ENCODE peak calls at places on chromosomes 5 and 9, in six cellular contexts. One of them, this sample, is unnamed.

GRCh38 chr9:121217609-121218292 is 16.1 kb upstream of the RAB14 start:
- DNase-seq in GM12878: peak; percentile 50
- DNase-seq in HepG2: no peak
- DNase-seq in A549: no peak
- DNase-seq in K562: peak; percentile 48
- DNase-seq in endothelial cell of umbilical vein: no peak
- DNase-seq in this sample: peak; percentile 51

GRCh38 chr9:120839146-120839545 is 3.6 kb downstream of the PSMD5 start:
- DNase-seq in GM12878: no peak
- DNase-seq in HepG2: no peak
- DNase-seq in A549: no peak
- DNase-seq in K562: no peak
- DNase-seq in endothelial cell of umbilical vein: no peak
- DNase-seq in this sample: no peak

GRCh38 chr5:50325237-50325832 is 115.8 kb downstream of the EMB start:
- DNase-seq in GM12878: no peak
- DNase-seq in HepG2: no peak
- DNase-seq in A549: no peak
- DNase-seq in K562: peak; percentile 37
- DNase-seq in endothelial cell of umbilical vein: peak; percentile 19
- DNase-seq in this sample: peak; percentile 57

GRCh38 chr5:56003179-56003578 is 8.4 kb upstream of the IL6ST start:
- DNase-seq in GM12878: no peak
- DNase-seq in HepG2: peak; percentile 90
- DNase-seq in A549: peak; percentile 84
- DNase-seq in K562: no peak
- DNase-seq in endothelial cell of umbilical vein: no peak
- DNase-seq in this sample: no peak

GRCh38 chr5:143214890-143215289 is 188.6 kb downstream of the NR3C1 start:
- DNase-seq in GM12878: no peak
- DNase-seq in HepG2: no peak
- DNase-seq in A549: no peak
- DNase-seq in K562: no peak
- DNase-seq in endothelial cell of umbilical vein: no peak
- DNase-seq in this sample: no peak

GRCh38 chr5:61409568-61409967 is 77.5 kb downstream of the ZSWIM6 start:
- DNase-seq in GM12878: no peak
- DNase-seq in HepG2: peak; percentile 50
- DNase-seq in A549: peak; percentile 77
- DNase-seq in K562: peak; percentile 18
- DNase-seq in endothelial cell of umbilical vein: peak; percentile 82
- DNase-seq in this sample: no peak

GRCh38 chr5:172710695-172711094 is 60.3 kb downstream of the DUSP1 start:
- DNase-seq in GM12878: no peak
- DNase-seq in HepG2: no peak
- DNase-seq in A549: no peak
- DNase-seq in K562: no peak
- DNase-seq in endothelial cell of umbilical vein: no peak
- DNase-seq in this sample: no peak

GRCh38 chr9:116897181-116897580 is 210.1 kb downstream of the TRIM32 start:
- DNase-seq in GM12878: no peak
- DNase-seq in HepG2: no peak
- DNase-seq in A549: no peak
- DNase-seq in K562: no peak
- DNase-seq in endothelial cell of umbilical vein: no peak
- DNase-seq in this sample: no peak

GRCh38 chr9:111621895-111622480 is 9.1 kb upstream of the DNAJC25 start:
- DNase-seq in GM12878: no peak
- DNase-seq in HepG2: peak; percentile 47
- DNase-seq in A549: peak; percentile 49
- DNase-seq in K562: peak; percentile 37
- DNase-seq in endothelial cell of umbilical vein: peak; percentile 68
- DNase-seq in this sample: peak; percentile 32

GRCh38 chr9:27614551-27614950 is 41.3 kb upstream of the C9orf72 start:
- DNase-seq in GM12878: no peak
- DNase-seq in HepG2: no peak
- DNase-seq in A549: no peak
- DNase-seq in K562: no peak
- DNase-seq in endothelial cell of umbilical vein: no peak
- DNase-seq in this sample: no peak

GRCh38 chr5:55324815-55325418 is 17.1 kb downstream of the MTREX start:
- DNase-seq in GM12878: no peak
- DNase-seq in HepG2: peak; percentile 49
- DNase-seq in A549: peak; percentile 46
- DNase-seq in K562: peak; percentile 36
- DNase-seq in endothelial cell of umbilical vein: peak; percentile 67
- DNase-seq in this sample: peak; percentile 55

GRCh38 chr9:1458503-1458902 is 408.3 kb downstream of the DMRT2 start:
- DNase-seq in GM12878: no peak
- DNase-seq in HepG2: no peak
- DNase-seq in A549: no peak
- DNase-seq in K562: no peak
- DNase-seq in endothelial cell of umbilical vein: no peak
- DNase-seq in this sample: peak; percentile 67

GRCh38 chr5:5666389-5666788 is 243.9 kb downstream of the ICE1 start:
- DNase-seq in GM12878: no peak
- DNase-seq in HepG2: no peak
- DNase-seq in A549: no peak
- DNase-seq in K562: no peak
- DNase-seq in endothelial cell of umbilical vein: no peak
- DNase-seq in this sample: no peak

GRCh38 chr9:21070171-21070571 is 7.6 kb downstream of the IFNB1 start:
- DNase-seq in GM12878: no peak
- DNase-seq in HepG2: no peak
- DNase-seq in A549: peak; percentile 48
- DNase-seq in K562: no peak
- DNase-seq in endothelial cell of umbilical vein: peak; percentile 97
- DNase-seq in this sample: peak; percentile 65

GRCh38 chr5:13816126-13816525 is 128.4 kb downstream of the DNAH5 start:
- DNase-seq in GM12878: no peak
- DNase-seq in HepG2: no peak
- DNase-seq in A549: no peak
- DNase-seq in K562: no peak
- DNase-seq in endothelial cell of umbilical vein: no peak
- DNase-seq in this sample: no peak

GRCh38 chr9:87256973-87257372 is 240.7 kb upstream of the DAPK1 start:
- DNase-seq in GM12878: no peak
- DNase-seq in HepG2: no peak
- DNase-seq in A549: no peak
- DNase-seq in K562: no peak
- DNase-seq in endothelial cell of umbilical vein: no peak
- DNase-seq in this sample: no peak
- TF ChIP-seq MYC in GM12878: no peak
- TF ChIP-seq MYC in HepG2: no peak
- TF ChIP-seq MYC in A549: no peak
- TF ChIP-seq MYC in K562: no peak
- TF ChIP-seq MYC in endothelial cell of umbilical vein: no peak
- TF ChIP-seq MYC in this sample: no peak

GRCh38 chr9:84785766-84786547 is 116.4 kb downstream of the NTRK2 start:
- DNase-seq in GM12878: no peak
- DNase-seq in HepG2: no peak
- DNase-seq in A549: no peak
- DNase-seq in K562: no peak
- DNase-seq in endothelial cell of umbilical vein: no peak
- DNase-seq in this sample: no peak

GRCh38 chr9:84791608-84792007 is 122.1 kb downstream of the NTRK2 start:
- DNase-seq in GM12878: no peak
- DNase-seq in HepG2: no peak
- DNase-seq in A549: no peak
- DNase-seq in K562: no peak
- DNase-seq in endothelial cell of umbilical vein: no peak
- DNase-seq in this sample: no peak

GRCh38 chr9:84793251-84793650 is 123.7 kb downstream of the NTRK2 start:
- DNase-seq in GM12878: no peak
- DNase-seq in HepG2: no peak
- DNase-seq in A549: no peak
- DNase-seq in K562: no peak
- DNase-seq in endothelial cell of umbilical vein: no peak
- DNase-seq in this sample: no peak

GRCh38 chr9:84788803-84789462 is 119.4 kb downstream of the NTRK2 start:
- DNase-seq in GM12878: no peak
- DNase-seq in HepG2: no peak
- DNase-seq in A549: no peak
- DNase-seq in K562: no peak
- DNase-seq in endothelial cell of umbilical vein: no peak
- DNase-seq in this sample: no peak

DNA sequence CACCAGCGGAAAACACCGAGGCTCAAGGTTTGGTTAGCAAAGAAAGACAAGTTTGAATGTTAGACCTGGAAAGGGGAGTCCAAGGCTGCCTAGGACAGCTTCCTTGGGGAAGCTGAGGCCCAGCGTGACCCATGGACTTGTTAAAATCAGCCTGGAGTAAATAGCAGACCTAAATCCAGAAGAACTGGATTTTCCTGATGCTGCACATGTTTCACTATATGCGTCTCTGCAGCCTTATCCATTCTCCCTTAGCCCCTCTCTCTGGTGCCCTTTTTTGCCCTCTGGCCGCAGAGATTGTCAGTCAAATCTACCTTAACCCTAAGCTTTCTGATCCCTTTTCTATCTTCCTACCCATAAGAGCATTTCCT is 119.9 kb downstream of the NTRK2 start:
- DNase-seq in GM12878: no peak
- DNase-seq in HepG2: no peak
- DNase-seq in A549: no peak
- DNase-seq in K562: no peak
- DNase-seq in endothelial cell of umbilical vein: no peak
- DNase-seq in this sample: no peak
- TF ChIP-seq MYC in GM12878: no peak
- TF ChIP-seq MYC in HepG2: no peak
- TF ChIP-seq MYC in A549: no peak
- TF ChIP-seq MYC in K562: no peak
- TF ChIP-seq MYC in endothelial cell of umbilical vein: no peak
- TF ChIP-seq MYC in this sample: no peak

DNA sequence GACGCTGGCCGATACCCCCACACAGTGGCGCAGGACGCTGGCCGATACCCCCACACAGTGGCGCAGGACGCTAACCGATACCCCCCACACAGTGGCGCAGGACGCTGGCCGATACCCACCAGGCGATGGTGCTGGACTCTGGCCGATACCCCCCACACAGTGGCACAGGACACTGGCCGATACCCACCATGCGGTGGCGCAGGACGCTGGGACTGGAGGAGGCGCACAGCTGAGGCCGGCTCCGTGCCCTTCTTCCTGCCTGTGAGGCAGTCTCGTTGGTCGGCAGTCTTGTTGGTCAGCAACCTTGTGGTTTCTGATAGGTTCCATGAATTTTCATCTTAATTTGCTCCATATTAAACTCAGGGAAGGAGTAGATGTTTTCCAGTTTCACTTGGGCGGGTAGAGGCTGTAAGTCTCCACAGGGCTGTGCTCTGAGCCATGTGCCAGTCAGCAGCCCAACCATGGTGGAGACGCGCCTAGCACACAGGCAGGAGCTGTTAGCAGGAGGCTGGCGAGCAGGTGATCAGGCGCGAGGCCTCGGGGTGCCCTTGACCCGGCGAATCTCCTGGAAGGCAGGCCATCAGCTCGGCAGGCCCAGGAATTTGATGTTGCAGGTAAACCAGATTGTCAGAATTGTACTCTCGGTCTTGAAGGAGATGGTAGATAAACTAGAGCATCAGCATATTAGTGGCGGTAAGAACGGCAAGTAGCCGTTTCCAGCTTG is 75.6 kb downstream of the EHMT1 start:
- DNase-seq in GM12878: no peak
- DNase-seq in HepG2: no peak
- DNase-seq in A549: no peak
- DNase-seq in K562: no peak
- DNase-seq in endothelial cell of umbilical vein: no peak
- DNase-seq in this sample: no peak
- TF ChIP-seq MYC in GM12878: no peak
- TF ChIP-seq MYC in HepG2: no peak
- TF ChIP-seq MYC in A549: no peak
- TF ChIP-seq MYC in K562: no peak
- TF ChIP-seq MYC in endothelial cell of umbilical vein: no peak
- TF ChIP-seq MYC in this sample: no peak

GRCh38 chr9:136351237-136351800 is 12.2 kb downstream of the DNLZ start:
- DNase-seq in GM12878: no peak
- DNase-seq in HepG2: no peak
- DNase-seq in A549: no peak
- DNase-seq in K562: no peak
- DNase-seq in endothelial cell of umbilical vein: no peak
- DNase-seq in this sample: no peak
- TF ChIP-seq MYC in GM12878: no peak
- TF ChIP-seq MYC in HepG2: no peak
- TF ChIP-seq MYC in A549: no peak
- TF ChIP-seq MYC in K562: no peak
- TF ChIP-seq MYC in endothelial cell of umbilical vein: no peak
- TF ChIP-seq MYC in this sample: no peak

DNA sequence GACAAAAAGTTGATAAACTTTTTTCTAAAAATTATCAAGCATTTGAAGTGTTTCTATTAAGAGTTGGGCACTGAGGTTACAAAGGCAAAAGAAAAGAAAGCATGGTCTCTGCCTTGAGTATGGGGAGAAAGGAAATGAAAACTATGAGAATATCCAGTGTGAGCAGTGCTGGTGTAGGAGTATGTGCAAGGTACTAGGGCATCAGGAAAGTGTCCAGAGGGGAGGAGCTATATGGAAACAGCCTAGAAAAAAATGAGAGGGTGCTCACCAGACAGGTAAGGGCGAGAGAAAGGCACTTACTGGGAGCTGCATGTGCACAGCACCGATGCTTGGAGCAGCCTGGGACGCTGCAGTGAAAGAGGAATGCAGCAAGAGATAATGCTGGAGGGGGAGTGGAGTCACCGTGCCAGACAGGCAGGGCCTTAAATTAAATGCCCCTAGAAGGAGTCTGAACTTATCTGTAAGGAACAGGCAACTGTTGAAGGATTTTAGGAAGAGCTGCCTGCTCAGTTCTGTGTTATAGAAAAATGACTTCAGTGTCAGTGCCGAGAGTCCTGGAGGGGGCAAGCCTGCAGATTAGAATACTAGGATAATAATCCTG is 14.1 kb downstream of the MCC start:
- DNase-seq in GM12878: no peak
- DNase-seq in HepG2: no peak
- DNase-seq in A549: no peak
- DNase-seq in K562: peak; percentile 79
- DNase-seq in endothelial cell of umbilical vein: no peak
- DNase-seq in this sample: no peak
- TF ChIP-seq MYC in GM12878: no peak
- TF ChIP-seq MYC in HepG2: no peak
- TF ChIP-seq MYC in A549: no peak
- TF ChIP-seq MYC in K562: no peak
- TF ChIP-seq MYC in endothelial cell of umbilical vein: no peak
- TF ChIP-seq MYC in this sample: no peak

GRCh38 chr5:31736127-31736526 is 97.2 kb downstream of the PDZD2 start:
- DNase-seq in GM12878: no peak
- DNase-seq in HepG2: no peak
- DNase-seq in A549: no peak
- DNase-seq in K562: no peak
- DNase-seq in endothelial cell of umbilical vein: no peak
- DNase-seq in this sample: no peak
- TF ChIP-seq MYC in GM12878: no peak
- TF ChIP-seq MYC in HepG2: no peak
- TF ChIP-seq MYC in A549: no peak
- TF ChIP-seq MYC in K562: no peak
- TF ChIP-seq MYC in endothelial cell of umbilical vein: no peak
- TF ChIP-seq MYC in this sample: no peak